ENCODE peak calls at places on chromosomes 16 and 17, in ten cellular contexts. One of them, this sample, is unnamed.

GRCh38 chr17:66580601-66581385 is 254.1 kb upstream of the CACNG5 start:
- DNase-seq in tibial artery: no peak
- DNase-seq in lower lobe of right lung: no peak
- DNase-seq in heart right ventricle: peak; percentile 42
- DNase-seq in sigmoid colon: peak; percentile 88
- DNase-seq in CD8-positive, alpha-beta T cell: no peak
- DNase-seq in body of pancreas: peak; percentile 26
- DNase-seq in IMR-90: peak; percentile 28
- DNase-seq in lung: peak; percentile 37
- DNase-seq in effector memory CD4-positive, alpha-beta T cell: no peak
- DNase-seq in this sample: no peak

GRCh38 chr16:27154573-27155521 is 48.5 kb upstream of the KDM8 start:
- DNase-seq in tibial artery: peak; percentile 43
- DNase-seq in lower lobe of right lung: peak; percentile 74
- DNase-seq in heart right ventricle: peak; percentile 51
- DNase-seq in sigmoid colon: peak; percentile 70
- DNase-seq in CD8-positive, alpha-beta T cell: peak; percentile 83
- DNase-seq in body of pancreas: peak; percentile 44
- DNase-seq in IMR-90: peak; percentile 21
- DNase-seq in lung: peak; percentile 59
- DNase-seq in effector memory CD4-positive, alpha-beta T cell: peak; percentile 48
- DNase-seq in this sample: peak; percentile 88

GRCh38 chr17:15091825-15092224 is 173.3 kb downstream of the PMP22 start:
- DNase-seq in tibial artery: no peak
- DNase-seq in lower lobe of right lung: no peak
- DNase-seq in heart right ventricle: no peak
- DNase-seq in sigmoid colon: no peak
- DNase-seq in CD8-positive, alpha-beta T cell: no peak
- DNase-seq in body of pancreas: no peak
- DNase-seq in IMR-90: no peak
- DNase-seq in lung: no peak
- DNase-seq in effector memory CD4-positive, alpha-beta T cell: no peak
- DNase-seq in this sample: no peak

GRCh38 chr17:66549312-66549705 is 246.9 kb downstream of the PRKCA start:
- DNase-seq in tibial artery: no peak
- DNase-seq in lower lobe of right lung: no peak
- DNase-seq in heart right ventricle: no peak
- DNase-seq in sigmoid colon: no peak
- DNase-seq in CD8-positive, alpha-beta T cell: no peak
- DNase-seq in body of pancreas: no peak
- DNase-seq in IMR-90: peak; percentile 63
- DNase-seq in lung: no peak
- DNase-seq in effector memory CD4-positive, alpha-beta T cell: no peak
- DNase-seq in this sample: no peak

GRCh38 chr17:57655564-57655963 is 89.5 kb downstream of the CCDC182 start:
- DNase-seq in tibial artery: no peak
- DNase-seq in lower lobe of right lung: no peak
- DNase-seq in heart right ventricle: no peak
- DNase-seq in sigmoid colon: no peak
- DNase-seq in CD8-positive, alpha-beta T cell: no peak
- DNase-seq in body of pancreas: no peak
- DNase-seq in IMR-90: no peak
- DNase-seq in lung: no peak
- DNase-seq in effector memory CD4-positive, alpha-beta T cell: no peak
- DNase-seq in this sample: no peak

GRCh38 chr17:66264696-66265095 is 35.5 kb upstream of the APOH start:
- DNase-seq in tibial artery: no peak
- DNase-seq in lower lobe of right lung: no peak
- DNase-seq in heart right ventricle: no peak
- DNase-seq in sigmoid colon: no peak
- DNase-seq in CD8-positive, alpha-beta T cell: no peak
- DNase-seq in body of pancreas: no peak
- DNase-seq in IMR-90: no peak
- DNase-seq in lung: no peak
- DNase-seq in effector memory CD4-positive, alpha-beta T cell: no peak
- DNase-seq in this sample: no peak

GRCh38 chr17:29240477-29240876 is 6.2 kb upstream of the CRYBA1 start:
- DNase-seq in tibial artery: no peak
- DNase-seq in lower lobe of right lung: no peak
- DNase-seq in heart right ventricle: no peak
- DNase-seq in sigmoid colon: no peak
- DNase-seq in CD8-positive, alpha-beta T cell: no peak
- DNase-seq in body of pancreas: no peak
- DNase-seq in IMR-90: peak; percentile 34
- DNase-seq in lung: no peak
- DNase-seq in effector memory CD4-positive, alpha-beta T cell: no peak
- DNase-seq in this sample: no peak

GRCh38 chr16:64311241-64311640 is 810.6 kb downstream of the CDH11 start:
- DNase-seq in tibial artery: no peak
- DNase-seq in lower lobe of right lung: no peak
- DNase-seq in heart right ventricle: no peak
- DNase-seq in sigmoid colon: no peak
- DNase-seq in CD8-positive, alpha-beta T cell: no peak
- DNase-seq in body of pancreas: no peak
- DNase-seq in IMR-90: no peak
- DNase-seq in lung: no peak
- DNase-seq in effector memory CD4-positive, alpha-beta T cell: no peak
- DNase-seq in this sample: no peak

GRCh38 chr17:74185786-74186185 is 17.7 kb upstream of the RPL38 start:
- DNase-seq in tibial artery: no peak
- DNase-seq in lower lobe of right lung: peak; percentile 20
- DNase-seq in heart right ventricle: no peak
- DNase-seq in sigmoid colon: no peak
- DNase-seq in CD8-positive, alpha-beta T cell: no peak
- DNase-seq in body of pancreas: no peak
- DNase-seq in IMR-90: no peak
- DNase-seq in lung: no peak
- DNase-seq in effector memory CD4-positive, alpha-beta T cell: no peak
- DNase-seq in this sample: no peak

GRCh38 chr17:37259030-37259735 is 116.6 kb upstream of the C17orf78 start:
- DNase-seq in tibial artery: no peak
- DNase-seq in lower lobe of right lung: no peak
- DNase-seq in heart right ventricle: no peak
- DNase-seq in sigmoid colon: no peak
- DNase-seq in CD8-positive, alpha-beta T cell: no peak
- DNase-seq in body of pancreas: no peak
- DNase-seq in IMR-90: peak; percentile 76
- DNase-seq in lung: no peak
- DNase-seq in effector memory CD4-positive, alpha-beta T cell: no peak
- DNase-seq in this sample: no peak

GRCh38 chr17:58533616-58534188 is 19.3 kb upstream of the MTMR4 start:
- DNase-seq in tibial artery: no peak
- DNase-seq in lower lobe of right lung: no peak
- DNase-seq in heart right ventricle: no peak
- DNase-seq in sigmoid colon: no peak
- DNase-seq in CD8-positive, alpha-beta T cell: no peak
- DNase-seq in body of pancreas: no peak
- DNase-seq in IMR-90: no peak
- DNase-seq in lung: no peak
- DNase-seq in effector memory CD4-positive, alpha-beta T cell: no peak
- DNase-seq in this sample: no peak

GRCh38 chr17:50845260-50846147 is 10.1 kb downstream of the WFIKKN2 start:
- DNase-seq in tibial artery: no peak
- DNase-seq in lower lobe of right lung: no peak
- DNase-seq in heart right ventricle: peak; percentile 61
- DNase-seq in sigmoid colon: peak; percentile 38
- DNase-seq in CD8-positive, alpha-beta T cell: peak; percentile 31
- DNase-seq in body of pancreas: no peak
- DNase-seq in IMR-90: peak; percentile 60
- DNase-seq in lung: no peak
- DNase-seq in effector memory CD4-positive, alpha-beta T cell: no peak
- DNase-seq in this sample: no peak

GRCh38 chr16:57882797-57883196 is 80.5 kb upstream of the KIFC3 start:
- DNase-seq in tibial artery: no peak
- DNase-seq in lower lobe of right lung: no peak
- DNase-seq in heart right ventricle: no peak
- DNase-seq in sigmoid colon: no peak
- DNase-seq in CD8-positive, alpha-beta T cell: no peak
- DNase-seq in body of pancreas: no peak
- DNase-seq in IMR-90: peak; percentile 31
- DNase-seq in lung: no peak
- DNase-seq in effector memory CD4-positive, alpha-beta T cell: no peak
- DNase-seq in this sample: no peak

DNA sequence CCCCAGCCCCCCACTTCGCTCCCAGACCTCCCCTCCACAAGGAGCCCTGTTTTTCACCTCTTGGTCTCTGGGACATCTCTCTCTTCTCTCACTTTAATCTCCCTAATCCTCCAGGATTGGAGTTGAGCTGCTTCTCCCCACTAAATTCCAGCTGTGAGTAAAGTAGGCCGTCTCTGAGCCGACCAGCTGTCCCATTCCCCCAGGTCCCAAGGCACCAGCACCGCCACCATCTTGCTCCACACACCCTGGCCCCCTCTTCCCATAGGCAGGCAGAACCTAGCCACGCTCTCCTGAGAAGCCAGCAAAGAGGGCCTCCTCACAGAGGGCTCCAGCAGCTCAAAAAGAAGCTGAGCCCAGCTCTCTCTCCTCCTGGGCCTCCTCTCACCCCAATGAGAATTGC is 862 bp downstream of the DLG4 start:
- DNase-seq in tibial artery: no peak
- DNase-seq in lower lobe of right lung: no peak
- DNase-seq in heart right ventricle: no peak
- DNase-seq in sigmoid colon: no peak
- DNase-seq in CD8-positive, alpha-beta T cell: no peak
- DNase-seq in body of pancreas: no peak
- DNase-seq in IMR-90: no peak
- DNase-seq in lung: no peak
- DNase-seq in effector memory CD4-positive, alpha-beta T cell: no peak
- DNase-seq in this sample: no peak
- H3K4me3 ChIP-seq in tibial artery: no peak overlapping the region
- H3K4me3 ChIP-seq in lower lobe of right lung: no peak overlapping the region
- H3K4me3 ChIP-seq in heart right ventricle: no peak overlapping the region
- H3K4me3 ChIP-seq in sigmoid colon: no peak overlapping the region
- H3K4me3 ChIP-seq in CD8-positive, alpha-beta T cell: no peak overlapping the region
- H3K4me3 ChIP-seq in body of pancreas: no peak overlapping the region
- H3K4me3 ChIP-seq in IMR-90: no peak overlapping the region
- H3K4me3 ChIP-seq in lung: no peak overlapping the region
- H3K4me3 ChIP-seq in effector memory CD4-positive, alpha-beta T cell: no peak overlapping the region
- H3K4me3 ChIP-seq in this sample: no peak overlapping the region

DNA sequence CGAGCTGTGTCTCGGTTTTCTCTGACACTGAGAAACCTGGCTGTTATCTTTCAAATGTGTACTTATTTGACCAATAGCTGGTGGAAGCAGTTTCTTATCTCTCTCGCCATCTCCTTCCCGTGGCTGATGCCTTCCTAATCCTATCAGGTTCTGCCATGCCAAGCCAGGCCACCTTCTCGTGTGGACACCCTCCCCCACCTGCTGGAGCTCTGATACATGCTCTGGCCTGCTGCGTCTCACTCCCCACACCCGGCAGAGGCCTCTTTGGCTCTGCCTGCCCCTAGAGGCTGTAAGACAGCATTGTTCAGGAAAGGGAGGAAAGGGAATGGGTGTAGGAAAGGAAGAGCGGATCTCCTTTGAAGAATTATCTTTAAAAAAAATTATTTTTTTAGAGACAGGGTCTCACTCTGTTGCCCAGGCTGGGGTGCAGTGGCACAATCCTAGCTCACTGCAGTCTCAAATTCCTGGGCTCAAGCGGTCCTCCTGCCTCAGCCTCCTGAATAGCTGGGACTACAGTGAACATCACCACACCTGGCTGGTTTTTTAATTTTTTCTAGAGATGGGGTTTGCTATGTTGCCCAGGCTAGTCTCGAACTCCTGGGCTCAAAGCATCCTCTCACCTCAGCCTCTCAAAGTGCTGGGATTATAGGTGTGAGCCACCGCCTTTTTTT is 7.5 kb upstream of the ARMC5 start:
- DNase-seq in tibial artery: peak; percentile 34
- DNase-seq in lower lobe of right lung: no peak
- DNase-seq in heart right ventricle: peak; percentile 47
- DNase-seq in sigmoid colon: peak; percentile 81
- DNase-seq in CD8-positive, alpha-beta T cell: no peak
- DNase-seq in body of pancreas: peak; percentile 71
- DNase-seq in IMR-90: peak; percentile 80
- DNase-seq in lung: no peak
- DNase-seq in effector memory CD4-positive, alpha-beta T cell: no peak
- DNase-seq in this sample: peak; percentile 65
- H3K27ac ChIP-seq in tibial artery: peak overlapping the region; percentile 66
- H3K27ac ChIP-seq in lower lobe of right lung: no peak overlapping the region
- H3K27ac ChIP-seq in heart right ventricle: peak overlapping the region; percentile 68
- H3K27ac ChIP-seq in sigmoid colon: peak overlapping the region; percentile 65
- H3K27ac ChIP-seq in CD8-positive, alpha-beta T cell: no peak overlapping the region
- H3K27ac ChIP-seq in body of pancreas: peak overlapping the region; percentile 22
- H3K27ac ChIP-seq in IMR-90: peak overlapping the region; percentile 38
- H3K27ac ChIP-seq in lung: no peak overlapping the region
- H3K27ac ChIP-seq in effector memory CD4-positive, alpha-beta T cell: no peak overlapping the region
- H3K27ac ChIP-seq in this sample: no peak overlapping the region

GRCh38 chr17:81325057-81325973 is 30.2 kb upstream of the SLC38A10 start:
- DNase-seq in tibial artery: no peak
- DNase-seq in lower lobe of right lung: no peak
- DNase-seq in heart right ventricle: no peak
- DNase-seq in sigmoid colon: no peak
- DNase-seq in CD8-positive, alpha-beta T cell: no peak
- DNase-seq in body of pancreas: no peak
- DNase-seq in IMR-90: no peak
- DNase-seq in lung: no peak
- DNase-seq in effector memory CD4-positive, alpha-beta T cell: no peak
- DNase-seq in this sample: no peak

GRCh38 chr17:81324177-81324905 is 29.2 kb upstream of the SLC38A10 start:
- DNase-seq in tibial artery: no peak
- DNase-seq in lower lobe of right lung: no peak
- DNase-seq in heart right ventricle: no peak
- DNase-seq in sigmoid colon: no peak
- DNase-seq in CD8-positive, alpha-beta T cell: no peak
- DNase-seq in body of pancreas: no peak
- DNase-seq in IMR-90: no peak
- DNase-seq in lung: no peak
- DNase-seq in effector memory CD4-positive, alpha-beta T cell: no peak
- DNase-seq in this sample: no peak

GRCh38 chr17:81323083-81323369 is 27.9 kb upstream of the SLC38A10 start:
- DNase-seq in tibial artery: no peak
- DNase-seq in lower lobe of right lung: no peak
- DNase-seq in heart right ventricle: no peak
- DNase-seq in sigmoid colon: no peak
- DNase-seq in CD8-positive, alpha-beta T cell: no peak
- DNase-seq in body of pancreas: no peak
- DNase-seq in IMR-90: no peak
- DNase-seq in lung: no peak
- DNase-seq in effector memory CD4-positive, alpha-beta T cell: no peak
- DNase-seq in this sample: no peak

GRCh38 chr17:81322271-81323082 is 27.4 kb upstream of the SLC38A10 start:
- DNase-seq in tibial artery: no peak
- DNase-seq in lower lobe of right lung: no peak
- DNase-seq in heart right ventricle: no peak
- DNase-seq in sigmoid colon: no peak
- DNase-seq in CD8-positive, alpha-beta T cell: no peak
- DNase-seq in body of pancreas: peak; percentile 34
- DNase-seq in IMR-90: no peak
- DNase-seq in lung: no peak
- DNase-seq in effector memory CD4-positive, alpha-beta T cell: peak; percentile 26
- DNase-seq in this sample: peak; percentile 72

GRCh38 chr17:81323411-81323868 is 28.3 kb upstream of the SLC38A10 start:
- DNase-seq in tibial artery: no peak
- DNase-seq in lower lobe of right lung: no peak
- DNase-seq in heart right ventricle: no peak
- DNase-seq in sigmoid colon: no peak
- DNase-seq in CD8-positive, alpha-beta T cell: no peak
- DNase-seq in body of pancreas: no peak
- DNase-seq in IMR-90: no peak
- DNase-seq in lung: no peak
- DNase-seq in effector memory CD4-positive, alpha-beta T cell: no peak
- DNase-seq in this sample: no peak
- H3K27me3 ChIP-seq in tibial artery: peaks cover 59% of the 10 kb centered on the region
- H3K27me3 ChIP-seq in lower lobe of right lung: no peaks in the 10 kb centered on the region
- H3K27me3 ChIP-seq in heart right ventricle: no peaks in the 10 kb centered on the region
- H3K27me3 ChIP-seq in sigmoid colon: no peaks in the 10 kb centered on the region
- H3K27me3 ChIP-seq in CD8-positive, alpha-beta T cell: no peaks in the 10 kb centered on the region
- H3K27me3 ChIP-seq in body of pancreas: no peaks in the 10 kb centered on the region
- H3K27me3 ChIP-seq in IMR-90: peaks cover 11% of the 10 kb centered on the region
- H3K27me3 ChIP-seq in lung: no peaks in the 10 kb centered on the region
- H3K27me3 ChIP-seq in effector memory CD4-positive, alpha-beta T cell: no peaks in the 10 kb centered on the region
- H3K27me3 ChIP-seq in this sample: no peaks in the 10 kb centered on the region

GRCh38 chr16:7597677-7598076 is 265.0 kb downstream of the RBFOX1 start:
- DNase-seq in tibial artery: no peak
- DNase-seq in lower lobe of right lung: no peak
- DNase-seq in heart right ventricle: no peak
- DNase-seq in sigmoid colon: no peak
- DNase-seq in CD8-positive, alpha-beta T cell: no peak
- DNase-seq in body of pancreas: no peak
- DNase-seq in IMR-90: no peak
- DNase-seq in lung: no peak
- DNase-seq in effector memory CD4-positive, alpha-beta T cell: no peak
- DNase-seq in this sample: no peak
- H3K4me3 ChIP-seq in tibial artery: no peak overlapping the region
- H3K4me3 ChIP-seq in lower lobe of right lung: no peak overlapping the region
- H3K4me3 ChIP-seq in heart right ventricle: no peak overlapping the region
- H3K4me3 ChIP-seq in sigmoid colon: no peak overlapping the region
- H3K4me3 ChIP-seq in CD8-positive, alpha-beta T cell: no peak overlapping the region
- H3K4me3 ChIP-seq in body of pancreas: no peak overlapping the region
- H3K4me3 ChIP-seq in IMR-90: no peak overlapping the region
- H3K4me3 ChIP-seq in lung: no peak overlapping the region
- H3K4me3 ChIP-seq in effector memory CD4-positive, alpha-beta T cell: no peak overlapping the region
- H3K4me3 ChIP-seq in this sample: no peak overlapping the region

This sample was measured in right cardiac atrium.